ENCODE peak calls at places on chromosomes 16 and 17, in nine cellular contexts. One of them, this sample, is unnamed.
A peak's percentile ranks its signal among the peaks of the same experiment; 100 is the strongest.

GRCh38 chr16:10521681-10522274 is 58.6 kb downstream of the EMP2 start:
- DNase-seq in T-helper 1 cell: peak; percentile 54
- DNase-seq in C1 segment of cervical spinal cord: no peak
- DNase-seq in T-helper 2 cell: no peak
- DNase-seq in PC-3: peak; percentile 38
- DNase-seq in NCI-H1694: peak; percentile 47
- DNase-seq in anterior cingulate cortex: peak; percentile 36
- DNase-seq in non-pigmented ciliary epithelial cell: no peak
- DNase-seq in stimulated activated CD8-positive, alpha-beta memory T cell treated with anti-CD3 and anti-CD28 coated beads, Interleukin-15, amount 100 ng/mL, for 4 hours: no peak
- DNase-seq in this sample: peak; percentile 14

GRCh38 chr17:49898547-49899490 is 51.0 kb upstream of the TAC4 start:
- DNase-seq in PC-3: peak; percentile 49
- DNase-seq in anterior cingulate cortex: no peak
- DNase-seq in non-pigmented ciliary epithelial cell: no peak
- DNase-seq in NCI-H1694: no peak
- DNase-seq in stimulated activated CD8-positive, alpha-beta memory T cell treated with anti-CD3 and anti-CD28 coated beads, Interleukin-15, amount 100 ng/mL, for 4 hours: no peak
- DNase-seq in T-helper 1 cell: no peak
- DNase-seq in T-helper 2 cell: no peak
- DNase-seq in C1 segment of cervical spinal cord: no peak
- DNase-seq in this sample: no peak

GRCh38 chr17:40318835-40319332 is 9.9 kb downstream of the RARA start:
- DNase-seq in anterior cingulate cortex: no peak
- DNase-seq in PC-3: no peak
- DNase-seq in C1 segment of cervical spinal cord: no peak
- DNase-seq in non-pigmented ciliary epithelial cell: no peak
- DNase-seq in NCI-H1694: no peak
- DNase-seq in T-helper 1 cell: no peak
- DNase-seq in T-helper 2 cell: no peak
- DNase-seq in stimulated activated CD8-positive, alpha-beta memory T cell treated with anti-CD3 and anti-CD28 coated beads, Interleukin-15, amount 100 ng/mL, for 4 hours: no peak
- DNase-seq in this sample: no peak

GRCh38 chr17:15920758-15921239 is 24.1 kb upstream of the ADORA2B start:
- DNase-seq in NCI-H1694: no peak
- DNase-seq in stimulated activated CD8-positive, alpha-beta memory T cell treated with anti-CD3 and anti-CD28 coated beads, Interleukin-15, amount 100 ng/mL, for 4 hours: no peak
- DNase-seq in anterior cingulate cortex: no peak
- DNase-seq in C1 segment of cervical spinal cord: no peak
- DNase-seq in T-helper 2 cell: no peak
- DNase-seq in PC-3: peak; percentile 100
- DNase-seq in T-helper 1 cell: no peak
- DNase-seq in non-pigmented ciliary epithelial cell: peak; percentile 72
- DNase-seq in this sample: no peak

GRCh38 chr17:64496348-64496785 is 487 bp downstream of the POLG2 start:
- DNase-seq in C1 segment of cervical spinal cord: no peak
- DNase-seq in T-helper 2 cell: no peak
- DNase-seq in non-pigmented ciliary epithelial cell: no peak
- DNase-seq in PC-3: peak; percentile 25
- DNase-seq in stimulated activated CD8-positive, alpha-beta memory T cell treated with anti-CD3 and anti-CD28 coated beads, Interleukin-15, amount 100 ng/mL, for 4 hours: no peak
- DNase-seq in NCI-H1694: no peak
- DNase-seq in anterior cingulate cortex: no peak
- DNase-seq in T-helper 1 cell: no peak
- DNase-seq in this sample: no peak

GRCh38 chr17:72392056-72393010 is 271.5 kb downstream of the SOX9 start:
- DNase-seq in T-helper 1 cell: no peak
- DNase-seq in NCI-H1694: no peak
- DNase-seq in T-helper 2 cell: no peak
- DNase-seq in anterior cingulate cortex: no peak
- DNase-seq in PC-3: peak; percentile 86
- DNase-seq in stimulated activated CD8-positive, alpha-beta memory T cell treated with anti-CD3 and anti-CD28 coated beads, Interleukin-15, amount 100 ng/mL, for 4 hours: no peak
- DNase-seq in non-pigmented ciliary epithelial cell: peak; percentile 63
- DNase-seq in C1 segment of cervical spinal cord: no peak
- DNase-seq in this sample: no peak

GRCh38 chr16:13036600-13036999 is 135.2 kb downstream of the SHISA9 start:
- DNase-seq in T-helper 1 cell: peak; percentile 3
- DNase-seq in C1 segment of cervical spinal cord: no peak
- DNase-seq in non-pigmented ciliary epithelial cell: peak; percentile 11
- DNase-seq in PC-3: peak; percentile 44
- DNase-seq in anterior cingulate cortex: no peak
- DNase-seq in T-helper 2 cell: no peak
- DNase-seq in stimulated activated CD8-positive, alpha-beta memory T cell treated with anti-CD3 and anti-CD28 coated beads, Interleukin-15, amount 100 ng/mL, for 4 hours: no peak
- DNase-seq in NCI-H1694: no peak
- DNase-seq in this sample: peak; percentile 4

GRCh38 chr17:78044280-78044835 is 84.2 kb downstream of the TMC6 start:
- DNase-seq in C1 segment of cervical spinal cord: no peak
- DNase-seq in anterior cingulate cortex: no peak
- DNase-seq in PC-3: peak; percentile 48
- DNase-seq in T-helper 1 cell: no peak
- DNase-seq in stimulated activated CD8-positive, alpha-beta memory T cell treated with anti-CD3 and anti-CD28 coated beads, Interleukin-15, amount 100 ng/mL, for 4 hours: no peak
- DNase-seq in T-helper 2 cell: no peak
- DNase-seq in NCI-H1694: no peak
- DNase-seq in non-pigmented ciliary epithelial cell: no peak
- DNase-seq in this sample: no peak

GRCh38 chr16:69626256-69626655 is 60.5 kb downstream of the NFAT5 start:
- DNase-seq in anterior cingulate cortex: no peak
- DNase-seq in C1 segment of cervical spinal cord: no peak
- DNase-seq in T-helper 1 cell: no peak
- DNase-seq in PC-3: no peak
- DNase-seq in non-pigmented ciliary epithelial cell: no peak
- DNase-seq in NCI-H1694: no peak
- DNase-seq in stimulated activated CD8-positive, alpha-beta memory T cell treated with anti-CD3 and anti-CD28 coated beads, Interleukin-15, amount 100 ng/mL, for 4 hours: no peak
- DNase-seq in T-helper 2 cell: no peak
- DNase-seq in this sample: no peak

GRCh38 chr16:26985100-26986065 is 81.3 kb upstream of the C16orf82 start:
- DNase-seq in T-helper 1 cell: no peak
- DNase-seq in non-pigmented ciliary epithelial cell: no peak
- DNase-seq in NCI-H1694: no peak
- DNase-seq in anterior cingulate cortex: no peak
- DNase-seq in C1 segment of cervical spinal cord: no peak
- DNase-seq in T-helper 2 cell: no peak
- DNase-seq in stimulated activated CD8-positive, alpha-beta memory T cell treated with anti-CD3 and anti-CD28 coated beads, Interleukin-15, amount 100 ng/mL, for 4 hours: no peak
- DNase-seq in PC-3: no peak
- DNase-seq in this sample: no peak

GRCh38 chr17:13005530-13005929 is 12.3 kb downstream of the ELAC2 start:
- DNase-seq in NCI-H1694: no peak
- DNase-seq in T-helper 1 cell: no peak
- DNase-seq in non-pigmented ciliary epithelial cell: no peak
- DNase-seq in anterior cingulate cortex: no peak
- DNase-seq in T-helper 2 cell: no peak
- DNase-seq in stimulated activated CD8-positive, alpha-beta memory T cell treated with anti-CD3 and anti-CD28 coated beads, Interleukin-15, amount 100 ng/mL, for 4 hours: no peak
- DNase-seq in PC-3: no peak
- DNase-seq in C1 segment of cervical spinal cord: no peak
- DNase-seq in this sample: no peak

GRCh38 chr17:71085238-71086033 is 916.1 kb downstream of the KCNJ2 start:
- DNase-seq in T-helper 1 cell: no peak
- DNase-seq in non-pigmented ciliary epithelial cell: no peak
- DNase-seq in anterior cingulate cortex: no peak
- DNase-seq in NCI-H1694: no peak
- DNase-seq in T-helper 2 cell: no peak
- DNase-seq in PC-3: peak; percentile 46
- DNase-seq in stimulated activated CD8-positive, alpha-beta memory T cell treated with anti-CD3 and anti-CD28 coated beads, Interleukin-15, amount 100 ng/mL, for 4 hours: no peak
- DNase-seq in C1 segment of cervical spinal cord: no peak
- DNase-seq in this sample: no peak

GRCh38 chr17:39090832-39091622 is 60.4 kb downstream of the PLXDC1 start:
- DNase-seq in C1 segment of cervical spinal cord: no peak
- DNase-seq in NCI-H1694: no peak
- DNase-seq in PC-3: no peak
- DNase-seq in T-helper 2 cell: no peak
- DNase-seq in T-helper 1 cell: no peak
- DNase-seq in stimulated activated CD8-positive, alpha-beta memory T cell treated with anti-CD3 and anti-CD28 coated beads, Interleukin-15, amount 100 ng/mL, for 4 hours: no peak
- DNase-seq in anterior cingulate cortex: no peak
- DNase-seq in non-pigmented ciliary epithelial cell: no peak
- DNase-seq in this sample: no peak

GRCh38 chr17:63702616-63703015 is 2.7 kb upstream of the LIMD2 start:
- DNase-seq in NCI-H1694: no peak
- DNase-seq in non-pigmented ciliary epithelial cell: no peak
- DNase-seq in PC-3: no peak
- DNase-seq in anterior cingulate cortex: no peak
- DNase-seq in C1 segment of cervical spinal cord: no peak
- DNase-seq in T-helper 2 cell: no peak
- DNase-seq in T-helper 1 cell: no peak
- DNase-seq in stimulated activated CD8-positive, alpha-beta memory T cell treated with anti-CD3 and anti-CD28 coated beads, Interleukin-15, amount 100 ng/mL, for 4 hours: no peak
- DNase-seq in this sample: no peak

GRCh38 chr17:16920628-16921020 is 51.3 kb downstream of the TNFRSF13B start:
- DNase-seq in PC-3: no peak
- DNase-seq in C1 segment of cervical spinal cord: no peak
- DNase-seq in T-helper 2 cell: no peak
- DNase-seq in T-helper 1 cell: no peak
- DNase-seq in NCI-H1694: no peak
- DNase-seq in anterior cingulate cortex: no peak
- DNase-seq in stimulated activated CD8-positive, alpha-beta memory T cell treated with anti-CD3 and anti-CD28 coated beads, Interleukin-15, amount 100 ng/mL, for 4 hours: no peak
- DNase-seq in non-pigmented ciliary epithelial cell: no peak
- DNase-seq in this sample: no peak

GRCh38 chr17:4547118-4547906 is 7.9 kb downstream of the MYBBP1A start:
- DNase-seq in T-helper 1 cell: no peak
- DNase-seq in stimulated activated CD8-positive, alpha-beta memory T cell treated with anti-CD3 and anti-CD28 coated beads, Interleukin-15, amount 100 ng/mL, for 4 hours: no peak
- DNase-seq in T-helper 2 cell: no peak
- DNase-seq in C1 segment of cervical spinal cord: no peak
- DNase-seq in non-pigmented ciliary epithelial cell: no peak
- DNase-seq in PC-3: no peak
- DNase-seq in NCI-H1694: no peak
- DNase-seq in anterior cingulate cortex: no peak
- DNase-seq in this sample: no peak

GRCh38 chr17:9472094-9472493 is 103.5 kb downstream of the STX8 start:
- DNase-seq in non-pigmented ciliary epithelial cell: no peak
- DNase-seq in C1 segment of cervical spinal cord: no peak
- DNase-seq in anterior cingulate cortex: no peak
- DNase-seq in NCI-H1694: no peak
- DNase-seq in stimulated activated CD8-positive, alpha-beta memory T cell treated with anti-CD3 and anti-CD28 coated beads, Interleukin-15, amount 100 ng/mL, for 4 hours: no peak
- DNase-seq in T-helper 2 cell: no peak
- DNase-seq in PC-3: no peak
- DNase-seq in T-helper 1 cell: peak; percentile 6
- DNase-seq in this sample: no peak